ENCODE peak calls at places on chromosomes 3 and 15, in nine cellular contexts. E, J, W, K, C, A, N, T and F are unnamed samples.

GRCh38 chr3:107367353-107367752 is 9.9 kb upstream of the CCDC54 start:
- DNase-seq in T (no peak), E (no peak), K (peak; percentile 26), N (peak; percentile 88), J (no peak), W (peak; percentile 62), C (peak; percentile 18), A (no peak), F (peak; percentile 21)

GRCh38 chr3:11601446-11602241 is 42.1 kb downstream of the VGLL4 start:
- DNase-seq in K (no peak), T (no peak), A (no peak), C (peak; percentile 26), E (peak; percentile 68), J (no peak), N (peak; percentile 22), W (peak; percentile 45), F (peak; percentile 83)

GRCh38 chr3:46427929-46428833 is 21.1 kb downstream of the CCRL2 start:
- DNase-seq in N (no peak), A (no peak), W (no peak), C (no peak), T (no peak), K (no peak), E (no peak), J (no peak), F (no peak)

GRCh38 chr15:96340611-96341464 is 10.3 kb downstream of the NR2F2 start:
- DNase-seq in J (no peak), N (peak; percentile 73), A (peak; percentile 48), C (peak; percentile 45), W (peak; percentile 70), K (peak; percentile 65), T (no peak), E (no peak), F (no peak)

GRCh38 chr3:167814441-167814951 is 79.0 kb downstream of the SERPINI1 start:
- DNase-seq in K (no peak), T (peak; percentile 92), A (no peak), C (peak; percentile 85), E (no peak), J (no peak), N (peak; percentile 0), W (peak; percentile 67), F (peak; percentile 86)

GRCh38 chr15:92683511-92683834 is 27.9 kb upstream of the FAM174B start:
- DNase-seq in J (no peak), T (no peak), C (peak; percentile 92), K (peak; percentile 61), A (peak; percentile 71), N (no peak), E (no peak), W (no peak), F (no peak)

GRCh38 chr3:56025316-56025715 is 443.0 kb downstream of the ERC2 start:
- DNase-seq in W (no peak), K (no peak), T (no peak), N (no peak), J (no peak), C (no peak), A (no peak), E (no peak), F (no peak)

GRCh38 chr15:81105521-81105920 is 28.5 kb upstream of the CFAP161 start:
- DNase-seq in T (no peak), N (peak; percentile 68), E (no peak), W (peak; percentile 25), K (peak; percentile 6), A (no peak), J (no peak), C (no peak), F (no peak)

GRCh38 chr3:139123377-139124095 is 78.8 kb upstream of the PRR23C start:
- DNase-seq in T (no peak), J (no peak), A (no peak), K (no peak), W (no peak), E (no peak), C (no peak), N (peak; percentile 29), F (no peak)